ENCODE peak calls at places on chromosome X, in five cellular contexts. X, U, W, S and E are unnamed samples.

GRCh38 chrX:40189018-40189417 is 91.3 kb upstream of the BCOR start:
- DNase-seq in U (no peak), X (no peak), W (peak), S (no peak), E (no peak)

GRCh38 chrX:3962511-3963350 is 249.3 kb upstream of the PRKX start:
- DNase-seq in U (no peak), S (no peak), X (peak), W (peak), E (no peak)

GRCh38 chrX:134773041-134773440 is 114.8 kb upstream of the PLAC1 start:
- DNase-seq in U (no peak), X (no peak), W (no peak), S (no peak), E (no peak)

GRCh38 chrX:30893206-30893605 is 4.2 kb upstream of the TAB3 start:
- DNase-seq in U (no peak), X (no peak), S (no peak), W (no peak), E (no peak)

GRCh38 chrX:8424941-8425340 is 39.7 kb upstream of the VCX3B start:
- DNase-seq in X (no peak), S (no peak), W (no peak), U (no peak), E (no peak)

GRCh38 chrX:27680726-27681125 is 90.6 kb downstream of the DCAF8L2 start:
- DNase-seq in X (no peak), U (no peak), S (no peak), W (peak), E (no peak)

GRCh38 chrX:69424161-69424560 is 80.0 kb upstream of the NALF2 start:
- DNase-seq in U (no peak), S (no peak), X (peak), W (peak), E (no peak)

GRCh38 chrX:12894074-12894691 is 12.2 kb upstream of the TLR8 start:
- DNase-seq in S (no peak), W (peak), U (peak), X (peak), E (peak)

GRCh38 chrX:39811391-39811790 is 286.4 kb downstream of the BCOR start:
- DNase-seq in W (no peak), X (no peak), U (no peak), S (no peak), E (no peak)

GRCh38 chrX:39688576-39689373 is 409.0 kb downstream of the BCOR start:
- DNase-seq in S (peak), W (peak), X (peak), U (no peak), E (peak)

GRCh38 chrX:100662791-100663190 is 18.8 kb downstream of the SRPX2 start:
- DNase-seq in U (no peak), W (no peak), S (no peak), X (no peak), E (no peak)

DNA sequence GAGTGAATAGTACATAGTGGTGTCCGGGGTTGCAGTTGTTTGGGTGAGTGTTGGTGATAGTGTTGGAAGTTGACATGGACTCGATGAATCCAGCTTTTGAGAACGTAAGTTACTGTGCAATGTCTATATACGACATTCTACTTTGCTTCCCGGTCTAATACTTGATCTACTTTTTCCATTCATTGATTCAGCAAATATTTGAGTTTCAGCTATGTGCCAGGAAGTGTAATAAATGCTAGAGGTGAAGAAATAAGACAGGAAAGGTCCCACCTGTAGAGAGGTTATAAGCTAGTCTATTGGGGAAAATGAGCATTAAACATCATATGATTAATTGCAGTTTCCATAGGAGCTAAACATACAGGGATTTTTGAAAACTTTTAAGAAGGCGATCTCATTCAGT is 22.2 kb upstream of the MAGEC3 start:
- DNase-seq in W (no peak), U (no peak), S (no peak), X (no peak), E (no peak)
- H3K27ac ChIP-seq in W (no peak), U (no peak), S (no peak), X (no peak), E (no peak)

GRCh38 chrX:16239211-16239610 is 71.9 kb downstream of the MAGEB17 start:
- DNase-seq in S (no peak), X (no peak), W (peak), U (no peak), E (no peak)
- H3K27ac ChIP-seq in S (no peak), X (no peak), W (no peak), U (no peak), E (no peak)

GRCh38 chrX:116009871-116010710 is 160.5 kb upstream of the AGTR2 start:
- DNase-seq in S (peak), W (no peak), X (peak), U (no peak), E (peak)
- H3K27ac ChIP-seq in S (no peak), W (no peak), X (no peak), U (no peak), E (no peak)

GRCh38 chrX:119015407-119016242 is 41.2 kb downstream of the LONRF3 start:
- DNase-seq in S (peak), W (peak), X (no peak), U (no peak), E (peak)
- H3K27ac ChIP-seq in S (no peak), W (peak), X (no peak), U (no peak), E (no peak)

GRCh38 chrX:154477891-154478477 is 1.1 kb downstream of the LAGE3 start:
- DNase-seq in W (peak), S (no peak), X (no peak), U (no peak), E (no peak)
- H3K27ac ChIP-seq in W (peak), S (peak), X (peak), U (peak), E (peak)

GRCh38 chrX:19193584-19193983 is 71.3 kb upstream of the ADGRG2 start:
- DNase-seq in U (no peak), S (no peak), X (peak), W (no peak), E (no peak)
- H3K27ac ChIP-seq in U (no peak), S (no peak), X (no peak), W (no peak), E (no peak)

DNA sequence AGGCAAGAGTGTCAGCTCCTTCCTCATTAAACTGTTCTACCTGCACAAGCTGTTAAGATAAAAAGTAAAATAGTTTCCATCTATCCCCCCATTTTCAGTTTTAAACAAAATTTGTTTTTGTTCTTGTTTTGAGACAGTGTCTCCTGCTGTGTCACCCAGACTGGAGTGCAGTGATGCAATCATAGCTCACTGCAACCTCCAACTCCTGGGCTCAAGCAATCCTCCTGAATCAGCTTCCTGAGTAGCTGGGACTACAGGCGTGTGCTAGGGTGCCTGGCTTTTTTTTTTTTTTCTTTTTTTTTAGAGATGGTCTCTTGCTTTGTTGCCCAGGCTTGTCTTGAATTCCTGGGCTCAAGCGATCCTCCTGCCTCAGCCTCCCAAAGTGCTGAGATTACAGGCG is 105.4 kb downstream of the HS6ST2 start:
- DNase-seq in W (peak), S (no peak), U (no peak), X (no peak), E (no peak)
- H3K27ac ChIP-seq in W (no peak), S (no peak), U (no peak), X (no peak), E (no peak)

DNA sequence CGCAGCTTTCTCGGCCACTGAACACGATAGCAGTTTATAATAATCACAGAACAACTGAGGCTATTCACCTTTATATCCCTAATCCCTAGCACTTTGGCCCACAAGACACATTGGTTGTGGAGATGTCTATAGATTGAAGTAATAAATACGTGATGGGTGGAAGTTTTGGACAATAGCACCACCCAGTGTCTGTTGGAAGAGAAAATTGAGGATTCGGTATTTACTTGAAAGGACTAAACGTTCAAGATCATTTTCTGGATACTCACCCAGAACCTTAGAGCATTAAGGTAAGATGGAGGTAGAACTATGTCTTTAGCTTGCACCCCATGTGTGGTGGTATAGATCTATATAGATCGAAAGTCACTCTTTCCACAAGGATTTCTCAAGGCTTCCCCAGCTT is 792 bp upstream of the TMSB15A start:
- DNase-seq in W (peak), S (no peak), U (no peak), X (no peak), E (no peak)
- H3K27ac ChIP-seq in W (no peak), S (no peak), U (no peak), X (no peak), E (peak)

DNA sequence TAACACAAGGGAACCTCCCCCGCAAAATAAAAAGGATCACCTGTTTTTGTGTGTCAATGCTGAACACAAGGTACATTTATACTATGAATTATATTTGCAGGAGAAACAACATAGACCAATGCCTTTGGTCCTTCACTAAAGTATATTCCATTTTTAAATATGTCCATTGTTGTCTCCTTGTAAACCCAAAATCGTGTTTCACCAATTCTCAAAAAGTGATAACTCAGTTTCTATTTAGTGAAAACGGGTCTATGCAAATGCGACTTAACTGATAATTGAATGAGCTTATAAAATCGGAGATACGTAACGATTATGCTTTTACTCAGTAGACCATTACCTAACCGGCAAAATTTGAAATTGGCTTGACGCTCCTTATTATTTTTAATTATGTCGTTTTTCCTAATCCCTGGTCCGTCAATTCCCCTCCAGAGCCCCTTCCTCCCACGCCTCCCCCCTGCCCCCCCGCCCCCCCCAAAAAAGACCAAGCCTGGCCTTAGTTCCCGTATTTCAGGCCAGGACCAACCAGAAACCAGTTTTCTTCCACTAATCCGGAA is 2.0 kb downstream of the BRWD3 start:
- DNase-seq in X (no peak), W (peak), S (no peak), U (no peak), E (no peak)
- H3K27ac ChIP-seq in X (peak), W (peak), S (peak), U (peak), E (peak)